ENCODE peak calls at places on chromosomes 16 and 17, in eight cellular contexts. C, Y, H, Q, W, L, X and G are unnamed samples.

GRCh38 chr16:65295527-65295926 is 173.7 kb upstream of the CDH11 start:
- DNase-seq in C (no peak), Y (no peak), H (no peak), Q (no peak), W (no peak), L (no peak), X (no peak), G (no peak)

GRCh38 chr16:52265446-52265861 is 281.5 kb downstream of the TOX3 start:
- DNase-seq in C (no peak), Y (no peak), H (no peak), Q (no peak), W (no peak), L (peak), X (no peak), G (no peak)

GRCh38 chr16:47197536-47198179 is 53.9 kb upstream of the NETO2 start:
- DNase-seq in C (peak), Y (no peak), H (peak), Q (peak), W (no peak), L (no peak), X (peak), G (peak)

GRCh38 chr16:79307214-79307613 is 293.3 kb downstream of the MAF start:
- DNase-seq in C (no peak), Y (no peak), H (peak), Q (peak), W (peak), L (no peak), X (no peak), G (peak)

GRCh38 chr16:4203748-4204147 is 38.1 kb downstream of the SRL start:
- DNase-seq in C (no peak), Y (no peak), H (no peak), Q (no peak), W (no peak), L (no peak), X (no peak), G (no peak)

GRCh38 chr17:5241861-5242671 is 7.4 kb upstream of the SCIMP start:
- DNase-seq in C (no peak), Y (no peak), H (no peak), Q (no peak), W (no peak), L (no peak), X (no peak), G (no peak)

GRCh38 chr17:10879110-10879509 is 41.2 kb upstream of the PIRT start:
- DNase-seq in C (peak), Y (no peak), H (no peak), Q (peak), W (peak), L (peak), X (no peak), G (no peak)

GRCh38 chr16:30186782-30187555 is 3.6 kb downstream of the CORO1A start:
- DNase-seq in C (peak), Y (peak), H (peak), Q (peak), W (peak), L (peak), X (no peak), G (peak)

GRCh38 chr17:60416368-60416925 is 5.8 kb upstream of the CHCT1 start:
- DNase-seq in C (peak), Y (no peak), H (no peak), Q (no peak), W (no peak), L (no peak), X (no peak), G (no peak)

GRCh38 chr17:21814776-21815175 is 122.5 kb downstream of the KCNJ18 start:
- DNase-seq in C (no peak), Y (no peak), H (no peak), Q (no peak), W (no peak), L (no peak), X (no peak), G (no peak)

GRCh38 chr17:38507436-38507835 is 79.2 kb downstream of the ARHGAP23 start:
- DNase-seq in C (no peak), Y (no peak), H (no peak), Q (no peak), W (no peak), L (peak), X (no peak), G (no peak)

DNA sequence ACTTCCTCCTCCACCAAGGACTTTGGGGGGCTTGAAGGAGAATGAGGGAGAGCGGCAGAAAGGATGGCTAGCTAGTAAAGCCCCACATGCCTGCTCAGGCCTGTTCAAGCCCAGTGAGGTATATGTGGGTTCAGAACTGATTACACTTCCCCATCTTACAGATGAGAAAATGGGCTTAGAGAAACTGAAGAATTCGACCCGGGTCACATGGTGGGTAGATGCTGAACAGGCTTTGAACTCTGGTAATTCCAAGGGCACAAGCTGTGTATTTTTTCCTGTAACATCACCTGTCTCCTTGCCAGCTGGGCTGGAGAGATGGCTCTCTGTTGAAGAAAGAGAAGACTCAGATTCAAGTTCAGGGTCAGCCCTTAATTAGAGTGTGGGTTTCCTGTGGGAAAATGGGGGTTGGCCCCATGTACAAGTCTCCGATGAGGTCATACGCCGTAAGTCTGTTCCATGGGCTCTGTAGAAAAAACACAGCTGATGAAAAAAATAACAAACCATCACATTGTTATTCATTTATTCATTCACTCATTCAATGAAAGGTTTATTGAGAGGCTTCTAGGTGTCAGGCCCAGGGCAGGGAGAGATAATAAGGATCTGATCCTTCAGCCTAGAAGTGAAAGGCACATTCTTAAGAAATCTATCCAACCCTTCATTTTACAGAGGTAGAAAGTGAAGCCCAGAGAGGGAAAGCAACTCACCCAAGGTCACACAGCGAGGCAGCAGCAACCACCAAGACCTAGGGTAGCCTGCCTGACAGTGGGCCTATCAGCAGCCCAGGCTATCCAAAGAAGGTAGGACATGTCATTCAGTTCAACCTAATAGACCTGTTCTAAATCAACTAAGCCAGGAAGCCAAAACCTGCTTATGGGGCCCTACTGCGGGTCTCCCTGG is 482.8 kb downstream of the SOX9 start:
- DNase-seq in C (peak), Y (peak), H (no peak), Q (no peak), W (no peak), L (no peak), X (peak), G (no peak)
- H3K27ac ChIP-seq in C (no peak), Y (peak), H (no peak), Q (no peak), W (no peak), L (no peak), X (peak), G (no peak)

GRCh38 chr16:89095401-89095974 is 1.8 kb downstream of the ACSF3 start:
- DNase-seq in C (no peak), Y (no peak), H (no peak), Q (no peak), W (no peak), L (peak), X (no peak), G (no peak)

GRCh38 chr16:89096042-89096717 is 2.5 kb downstream of the ACSF3 start:
- DNase-seq in C (no peak), Y (no peak), H (no peak), Q (no peak), W (no peak), L (no peak), X (no peak), G (no peak)

GRCh38 chr16:89097528-89097846 is 3.8 kb downstream of the ACSF3 start:
- DNase-seq in C (no peak), Y (no peak), H (no peak), Q (no peak), W (no peak), L (no peak), X (no peak), G (no peak)

GRCh38 chr16:89098767-89099430 is 5.2 kb downstream of the ACSF3 start:
- DNase-seq in C (no peak), Y (no peak), H (no peak), Q (no peak), W (no peak), L (no peak), X (no peak), G (no peak)

GRCh38 chr16:89096768-89097527 is 3.3 kb downstream of the ACSF3 start:
- DNase-seq in C (no peak), Y (no peak), H (no peak), Q (no peak), W (no peak), L (no peak), X (peak), G (no peak)
- H3K27ac ChIP-seq in C (peak), Y (no peak), H (no peak), Q (no peak), W (no peak), L (no peak), X (no peak), G (no peak)

DNA sequence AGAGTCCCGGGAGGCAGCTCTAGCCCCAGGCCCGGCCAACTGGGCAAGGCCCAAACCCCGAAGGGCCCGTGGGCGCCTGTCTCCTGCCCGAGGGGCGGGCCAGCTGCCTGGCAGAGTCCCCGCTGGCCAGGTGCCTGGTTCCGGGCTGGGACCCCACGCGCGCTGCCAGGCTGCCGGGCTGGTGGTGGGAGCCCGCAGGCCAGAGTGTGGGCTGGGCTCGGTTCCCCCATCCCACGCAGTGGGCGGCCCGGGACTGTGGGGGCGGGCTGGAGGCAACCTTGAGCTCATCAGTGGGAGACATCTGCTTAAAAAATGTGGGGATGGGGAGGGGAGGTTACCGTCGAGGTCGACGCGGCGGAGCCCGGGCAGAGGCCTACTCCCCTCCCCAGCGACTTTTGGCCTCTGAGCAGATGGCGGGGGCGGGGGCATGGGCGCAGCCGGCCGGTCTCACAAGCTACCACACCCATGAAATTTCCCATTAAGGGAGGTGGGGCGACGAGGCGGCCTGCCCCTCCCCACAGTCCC is 176.4 kb upstream of the GSE1 start:
- DNase-seq in C (peak), Y (no peak), H (no peak), Q (no peak), W (no peak), L (peak), X (no peak), G (no peak)
- H3K27ac ChIP-seq in C (peak), Y (no peak), H (peak), Q (peak), W (no peak), L (peak), X (no peak), G (no peak)

GRCh38 chr17:50165867-50166517 is at the start of gene SGCA:
- DNase-seq in C (no peak), Y (no peak), H (no peak), Q (peak), W (no peak), L (no peak), X (no peak), G (peak)
- H3K27ac ChIP-seq in C (peak), Y (no peak), H (peak), Q (peak), W (no peak), L (no peak), X (no peak), G (peak)

DNA sequence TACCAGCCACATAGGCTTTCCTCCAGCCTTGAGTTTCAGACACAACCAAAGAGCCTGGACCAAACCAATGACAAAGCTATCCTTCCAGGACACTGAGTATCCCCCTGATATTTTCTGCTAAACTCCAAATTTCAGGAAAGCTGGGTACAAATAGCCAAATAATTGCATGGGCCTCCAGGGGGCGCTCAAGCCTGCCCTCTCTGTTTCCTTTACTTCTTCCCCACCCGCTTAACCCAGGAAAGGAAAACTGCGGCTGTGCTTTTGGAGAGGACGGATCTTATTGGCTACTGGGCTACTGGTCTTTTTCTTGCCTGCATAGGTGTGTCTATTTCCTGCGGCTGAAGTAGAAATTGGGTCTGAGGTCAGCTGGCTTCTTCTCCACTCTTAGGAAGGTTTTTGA is 30.1 kb downstream of the GNGT2 start:
- DNase-seq in C (peak), Y (peak), H (peak), Q (peak), W (peak), L (peak), X (peak), G (peak)
- H3K27ac ChIP-seq in C (no peak), Y (no peak), H (no peak), Q (no peak), W (no peak), L (no peak), X (no peak), G (no peak)

DNA sequence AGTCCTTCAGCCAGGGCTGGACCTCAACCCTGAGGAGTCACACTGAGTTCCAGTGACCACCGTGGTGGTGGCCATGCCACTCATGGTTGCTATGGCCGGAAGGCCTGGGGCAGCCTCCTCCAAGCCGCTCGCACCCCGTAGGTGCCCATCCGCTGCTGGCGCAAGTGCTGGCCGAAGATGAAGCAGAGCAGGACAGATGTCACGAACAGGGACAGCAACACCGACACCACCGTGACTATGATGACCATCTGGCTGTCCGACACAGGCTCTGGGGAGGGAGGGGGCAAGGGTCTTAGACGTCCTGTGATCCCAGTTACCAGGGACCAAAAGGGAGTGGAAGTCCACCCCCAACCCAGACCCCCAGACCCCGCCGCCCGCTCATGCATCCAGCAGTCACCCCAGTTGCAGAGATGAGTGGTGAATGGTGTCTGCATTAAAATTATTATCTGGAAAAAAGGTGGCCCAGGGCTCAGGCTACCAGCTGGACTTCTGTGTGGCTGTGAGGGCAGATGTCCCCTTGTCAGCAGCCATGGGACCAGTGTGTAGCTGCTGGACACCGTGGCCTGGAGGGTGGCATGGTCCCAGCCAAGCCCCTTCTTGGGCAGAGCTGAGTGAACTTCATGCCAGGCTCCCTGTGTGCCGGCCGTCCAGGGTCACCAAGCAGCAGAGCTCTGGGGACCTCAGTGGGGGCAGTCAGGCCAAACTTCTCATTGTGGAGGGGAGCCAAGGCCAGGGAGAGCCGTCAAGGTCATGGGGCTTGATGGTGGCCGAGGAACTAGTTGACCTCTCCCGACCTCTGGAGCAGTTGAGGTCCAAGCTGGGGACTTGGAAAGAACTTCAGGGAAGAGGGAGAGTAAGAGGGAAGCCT is 4.7 kb downstream of the PRR29 start:
- DNase-seq in C (no peak), Y (no peak), H (no peak), Q (no peak), W (no peak), L (no peak), X (no peak), G (no peak)
- H3K27ac ChIP-seq in C (no peak), Y (no peak), H (no peak), Q (peak), W (no peak), L (no peak), X (no peak), G (peak)